ENCODE peak calls at places on chromosomes 3 and 15, in five cellular contexts. One of them, this sample, is unnamed.

GRCh38 chr3:42443292-42443691 is 32.9 kb upstream of the LYZL4 start:
- DNase-seq in lower lobe of right lung: no peak
- DNase-seq in hepatocyte: no peak
- DNase-seq in HFFc6: no peak
- DNase-seq in astrocyte of the spinal cord: no peak
- DNase-seq in this sample: no peak

GRCh38 chr15:62958528-62958927 is 84.0 kb upstream of the TPM1 start:
- DNase-seq in lower lobe of right lung: no peak
- DNase-seq in hepatocyte: no peak
- DNase-seq in HFFc6: no peak
- DNase-seq in astrocyte of the spinal cord: no peak
- DNase-seq in this sample: no peak

GRCh38 chr3:76550522-76551201 is 489.2 kb upstream of the ROBO2 start:
- DNase-seq in lower lobe of right lung: no peak
- DNase-seq in hepatocyte: no peak
- DNase-seq in HFFc6: no peak
- DNase-seq in astrocyte of the spinal cord: no peak
- DNase-seq in this sample: no peak

GRCh38 chr15:67101981-67102929 is 36.9 kb downstream of the SMAD3 start:
- DNase-seq in lower lobe of right lung: no peak
- DNase-seq in hepatocyte: no peak
- DNase-seq in HFFc6: peak; percentile 77
- DNase-seq in astrocyte of the spinal cord: peak; percentile 87
- DNase-seq in this sample: no peak

GRCh38 chr15:78565951-78566774 is 843 bp downstream of the CHRNA5 start:
- DNase-seq in lower lobe of right lung: no peak
- DNase-seq in hepatocyte: peak; percentile 9
- DNase-seq in HFFc6: peak; percentile 19
- DNase-seq in astrocyte of the spinal cord: peak; percentile 31
- DNase-seq in this sample: no peak

GRCh38 chr3:69090021-69090420 is 5.3 kb downstream of the ARL6IP5 start:
- DNase-seq in lower lobe of right lung: no peak
- DNase-seq in hepatocyte: no peak
- DNase-seq in HFFc6: peak; percentile 69
- DNase-seq in astrocyte of the spinal cord: peak; percentile 73
- DNase-seq in this sample: no peak

GRCh38 chr3:84096188-84096587 is 862.6 kb upstream of the CADM2 start:
- DNase-seq in lower lobe of right lung: no peak
- DNase-seq in hepatocyte: no peak
- DNase-seq in HFFc6: no peak
- DNase-seq in astrocyte of the spinal cord: no peak
- DNase-seq in this sample: no peak

GRCh38 chr15:74907277-74907870 is 723 bp upstream of the FAM219B start:
- DNase-seq in lower lobe of right lung: no peak
- DNase-seq in hepatocyte: no peak
- DNase-seq in HFFc6: no peak
- DNase-seq in astrocyte of the spinal cord: no peak
- DNase-seq in this sample: no peak

GRCh38 chr15:75720297-75720696 is 7.6 kb upstream of the CSPG4 start:
- DNase-seq in lower lobe of right lung: no peak
- DNase-seq in hepatocyte: no peak
- DNase-seq in HFFc6: no peak
- DNase-seq in astrocyte of the spinal cord: no peak
- DNase-seq in this sample: no peak

GRCh38 chr3:377158-377561 is 180.6 kb downstream of the CHL1 start:
- DNase-seq in lower lobe of right lung: no peak
- DNase-seq in hepatocyte: peak; percentile 21
- DNase-seq in HFFc6: peak; percentile 37
- DNase-seq in astrocyte of the spinal cord: peak; percentile 44
- DNase-seq in this sample: no peak

GRCh38 chr3:124347418-124347817 is 355.5 kb upstream of the ROPN1 start:
- DNase-seq in lower lobe of right lung: no peak
- DNase-seq in hepatocyte: no peak
- DNase-seq in HFFc6: no peak
- DNase-seq in astrocyte of the spinal cord: no peak
- DNase-seq in this sample: no peak

GRCh38 chr15:69562564-69562963 is 109.9 kb downstream of the RPLP1 start:
- DNase-seq in lower lobe of right lung: no peak
- DNase-seq in hepatocyte: peak; percentile 39
- DNase-seq in HFFc6: no peak
- DNase-seq in astrocyte of the spinal cord: no peak
- DNase-seq in this sample: no peak

GRCh38 chr3:191523099-191523498 is 62.1 kb downstream of the PYDC2 start:
- DNase-seq in lower lobe of right lung: no peak
- DNase-seq in hepatocyte: no peak
- DNase-seq in HFFc6: no peak
- DNase-seq in astrocyte of the spinal cord: no peak
- DNase-seq in this sample: no peak

GRCh38 chr3:8246070-8246469 is 255.6 kb upstream of the LMCD1 start:
- DNase-seq in lower lobe of right lung: no peak
- DNase-seq in hepatocyte: no peak
- DNase-seq in HFFc6: no peak
- DNase-seq in astrocyte of the spinal cord: no peak
- DNase-seq in this sample: no peak

GRCh38 chr15:66846811-66847210 is 144.8 kb downstream of the SMAD6 start:
- DNase-seq in lower lobe of right lung: peak; percentile 15
- DNase-seq in hepatocyte: no peak
- DNase-seq in HFFc6: no peak
- DNase-seq in astrocyte of the spinal cord: no peak
- DNase-seq in this sample: no peak

GRCh38 chr3:54066253-54066652 is 56.1 kb upstream of the CACNA2D3 start:
- DNase-seq in lower lobe of right lung: no peak
- DNase-seq in hepatocyte: no peak
- DNase-seq in HFFc6: no peak
- DNase-seq in astrocyte of the spinal cord: no peak
- DNase-seq in this sample: no peak

GRCh38 chr3:141105828-141106628 is 54.9 kb downstream of the SPSB4 start:
- DNase-seq in lower lobe of right lung: no peak
- DNase-seq in hepatocyte: peak; percentile 93
- DNase-seq in HFFc6: peak; percentile 80
- DNase-seq in astrocyte of the spinal cord: peak; percentile 87
- DNase-seq in this sample: no peak

GRCh38 chr15:57079446-57079845 is 161.0 kb downstream of the TCF12 start:
- DNase-seq in lower lobe of right lung: no peak
- DNase-seq in hepatocyte: no peak
- DNase-seq in HFFc6: no peak
- DNase-seq in astrocyte of the spinal cord: peak; percentile 59
- DNase-seq in this sample: no peak

GRCh38 chr15:57085267-57085666 is 166.8 kb downstream of the TCF12 start:
- DNase-seq in lower lobe of right lung: no peak
- DNase-seq in hepatocyte: no peak
- DNase-seq in HFFc6: no peak
- DNase-seq in astrocyte of the spinal cord: no peak
- DNase-seq in this sample: no peak

GRCh38 chr15:57084178-57084577 is 165.7 kb downstream of the TCF12 start:
- DNase-seq in lower lobe of right lung: no peak
- DNase-seq in hepatocyte: no peak
- DNase-seq in HFFc6: no peak
- DNase-seq in astrocyte of the spinal cord: no peak
- DNase-seq in this sample: no peak

DNA sequence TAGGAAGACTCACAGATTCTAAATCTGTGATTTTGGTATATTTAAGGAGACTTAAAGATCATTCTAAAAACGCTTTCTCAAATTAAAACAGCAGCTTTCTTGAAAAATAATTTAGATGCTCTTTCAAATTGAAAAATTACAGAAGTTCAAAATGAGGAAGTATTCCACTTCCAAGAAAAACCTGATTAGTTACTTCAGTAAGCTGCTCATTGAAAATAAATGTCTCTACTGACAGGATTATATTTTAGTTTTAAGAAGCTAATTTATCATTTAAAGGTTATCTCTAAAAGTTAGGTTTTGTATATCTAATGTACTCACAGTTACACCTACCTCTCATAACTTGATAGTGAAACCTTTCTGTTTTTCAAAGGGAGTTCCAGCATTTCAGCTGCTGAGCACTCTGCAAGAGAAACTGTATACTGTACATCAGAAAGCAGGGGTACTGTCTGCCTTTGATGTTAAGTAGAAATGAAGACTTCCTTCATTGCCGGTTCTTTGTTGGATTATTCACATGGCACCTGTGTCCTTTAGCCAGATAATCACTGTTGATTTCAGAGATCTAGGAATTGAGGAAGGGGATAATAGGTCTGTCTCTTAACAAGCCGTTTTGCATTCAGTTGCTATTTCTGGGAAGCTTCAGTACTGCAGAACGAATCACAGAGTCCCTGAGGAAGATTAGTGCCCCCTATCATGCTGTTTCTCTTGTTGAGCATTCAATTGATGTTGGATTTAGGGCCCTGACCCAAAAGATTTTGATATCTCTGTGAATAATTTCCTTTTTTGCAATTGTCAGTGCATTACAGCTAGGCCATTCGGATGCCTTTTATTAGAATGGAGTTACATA is 161.7 kb downstream of the TCF12 start:
- DNase-seq in lower lobe of right lung: no peak
- DNase-seq in hepatocyte: no peak
- DNase-seq in HFFc6: no peak
- DNase-seq in astrocyte of the spinal cord: no peak
- DNase-seq in this sample: no peak
- TF ChIP-seq CTCF in lower lobe of right lung: no peak
- TF ChIP-seq CTCF in hepatocyte: no peak
- TF ChIP-seq CTCF in HFFc6: no peak
- TF ChIP-seq CTCF in astrocyte of the spinal cord: no peak
- TF ChIP-seq CTCF in this sample: no peak

DNA sequence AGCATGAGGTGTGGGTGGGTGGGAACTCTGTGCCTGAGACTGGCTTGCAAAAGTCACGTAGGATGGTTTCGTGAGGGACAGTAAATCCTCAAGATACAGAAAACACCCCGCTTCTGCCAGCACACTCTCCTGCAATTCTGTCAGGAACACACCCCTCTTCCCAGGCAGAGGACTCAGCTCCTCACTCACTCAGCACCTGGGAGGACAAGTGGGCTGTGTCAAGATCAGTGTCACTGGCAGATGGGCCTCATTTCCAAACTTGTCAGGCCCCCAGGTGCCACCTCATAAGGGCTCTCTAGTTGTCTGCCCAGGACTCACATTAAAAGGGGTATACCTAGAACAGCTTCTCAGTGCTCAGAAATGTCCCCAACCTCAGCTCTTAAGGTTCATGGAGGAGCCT is 58.3 kb downstream of the DAPK2 start:
- DNase-seq in lower lobe of right lung: no peak
- DNase-seq in hepatocyte: no peak
- DNase-seq in HFFc6: no peak
- DNase-seq in astrocyte of the spinal cord: no peak
- DNase-seq in this sample: no peak
- TF ChIP-seq CTCF in lower lobe of right lung: no peak
- TF ChIP-seq CTCF in hepatocyte: no peak
- TF ChIP-seq CTCF in HFFc6: no peak
- TF ChIP-seq CTCF in astrocyte of the spinal cord: no peak
- TF ChIP-seq CTCF in this sample: no peak

GRCh38 chr3:58560771-58561311 is 16.4 kb downstream of the FAM107A start:
- DNase-seq in lower lobe of right lung: no peak
- DNase-seq in hepatocyte: peak; percentile 58
- DNase-seq in HFFc6: peak; percentile 98
- DNase-seq in astrocyte of the spinal cord: peak; percentile 91
- DNase-seq in this sample: no peak
- TF ChIP-seq CTCF in lower lobe of right lung: no peak
- TF ChIP-seq CTCF in hepatocyte: peak; percentile 52
- TF ChIP-seq CTCF in HFFc6: peak; percentile 79
- TF ChIP-seq CTCF in astrocyte of the spinal cord: peak; percentile 62
- TF ChIP-seq CTCF in this sample: no peak

GRCh38 chr3:51388286-51389029 is 2.6 kb upstream of the RBM15B start:
- DNase-seq in lower lobe of right lung: no peak
- DNase-seq in hepatocyte: peak; percentile 78
- DNase-seq in HFFc6: peak; percentile 22
- DNase-seq in astrocyte of the spinal cord: no peak
- DNase-seq in this sample: peak; percentile 51
- TF ChIP-seq CTCF in lower lobe of right lung: peak; percentile 13
- TF ChIP-seq CTCF in hepatocyte: peak; percentile 27
- TF ChIP-seq CTCF in HFFc6: peak; percentile 40
- TF ChIP-seq CTCF in astrocyte of the spinal cord: peak; percentile 38
- TF ChIP-seq CTCF in this sample: peak; percentile 21

GRCh38 chr3:10393514-10393913 is 72.6 kb upstream of the SEC13 start:
- DNase-seq in lower lobe of right lung: no peak
- DNase-seq in hepatocyte: no peak
- DNase-seq in HFFc6: no peak
- DNase-seq in astrocyte of the spinal cord: no peak
- DNase-seq in this sample: no peak

GRCh38 chr3:10392906-10393461 is 72.1 kb upstream of the SEC13 start:
- DNase-seq in lower lobe of right lung: no peak
- DNase-seq in hepatocyte: no peak
- DNase-seq in HFFc6: no peak
- DNase-seq in astrocyte of the spinal cord: no peak
- DNase-seq in this sample: no peak

GRCh38 chr3:10390641-10391373 is 69.9 kb upstream of the SEC13 start:
- DNase-seq in lower lobe of right lung: no peak
- DNase-seq in hepatocyte: no peak
- DNase-seq in HFFc6: no peak
- DNase-seq in astrocyte of the spinal cord: no peak
- DNase-seq in this sample: no peak

GRCh38 chr3:10391391-10391790 is 70.5 kb upstream of the SEC13 start:
- DNase-seq in lower lobe of right lung: no peak
- DNase-seq in hepatocyte: no peak
- DNase-seq in HFFc6: no peak
- DNase-seq in astrocyte of the spinal cord: no peak
- DNase-seq in this sample: no peak

GRCh38 chr3:10392244-10392643 is 71.3 kb upstream of the SEC13 start:
- DNase-seq in lower lobe of right lung: no peak
- DNase-seq in hepatocyte: no peak
- DNase-seq in HFFc6: no peak
- DNase-seq in astrocyte of the spinal cord: no peak
- DNase-seq in this sample: no peak
- TF ChIP-seq CTCF in lower lobe of right lung: no peak
- TF ChIP-seq CTCF in hepatocyte: no peak
- TF ChIP-seq CTCF in HFFc6: peak; percentile 35
- TF ChIP-seq CTCF in astrocyte of the spinal cord: peak; percentile 23
- TF ChIP-seq CTCF in this sample: no peak

This sample was measured in mesothelial cell of epicardium.